ENCODE peak calls at places on chromosomes 2 and 18, in four cellular contexts. Q is WTC11, U is HepG2, X is K562. R is an unnamed sample.

GRCh38 chr2:75089471-75089870 is 109.8 kb downstream of the TACR1 start:
- DNase-seq in Q (no peak), U (no peak), X (no peak), R (no peak)

GRCh38 chr2:178282075-178282474 is 87.8 kb downstream of the OSBPL6 start:
- DNase-seq in Q (no peak), U (no peak), X (peak; percentile 45), R (peak; percentile 82)

GRCh38 chr2:39121523-39122063 is 742 bp upstream of the SOS1 start:
- DNase-seq in U (no peak), X (peak; percentile 51), Q (no peak), R (no peak)

GRCh38 chr2:156864230-156864629 is 393.3 kb upstream of the GALNT5 start:
- DNase-seq in X (no peak), Q (no peak), U (no peak), R (no peak)

GRCh38 chr2:37232131-37232933 is 874 bp downstream of the NDUFAF7 start:
- DNase-seq in U (peak; percentile 12), Q (peak; percentile 13), X (peak; percentile 18), R (peak; percentile 21)

GRCh38 chr2:165563468-165564225 is 94.1 kb downstream of the CSRNP3 start:
- DNase-seq in X (no peak), Q (no peak), U (peak; percentile 16), R (no peak)

GRCh38 chr2:383888-384287 is 96.0 kb upstream of the ALKAL2 start:
- DNase-seq in Q (no peak), U (no peak), X (no peak), R (no peak)

GRCh38 chr2:106065268-106065982 is 128.7 kb downstream of the UXS1 start:
- DNase-seq in X (no peak), Q (peak; percentile 33), U (no peak), R (no peak)

GRCh38 chr2:209121691-209122090 is 302.2 kb upstream of the MAP2 start:
- DNase-seq in U (no peak), Q (no peak), X (no peak), R (no peak)

GRCh38 chr2:168986544-168986943 is 44.6 kb downstream of the ABCB11 start:
- DNase-seq in Q (no peak), U (no peak), X (no peak), R (no peak)

GRCh38 chr2:152025678-152026287 is 73.1 kb downstream of the CACNB4 start:
- DNase-seq in U (peak; percentile 76), X (peak; percentile 90), Q (peak; percentile 86), R (peak; percentile 40)

GRCh38 chr2:222360146-222360545 is 61.3 kb upstream of the PAX3 start:
- DNase-seq in Q (no peak), U (no peak), X (no peak), R (no peak)

GRCh38 chr18:48050176-48050575 is 119.7 kb upstream of the SMAD2 start:
- DNase-seq in Q (no peak), X (no peak), U (no peak), R (no peak)

GRCh38 chr18:41809652-41810051 is 145.4 kb upstream of the PIK3C3 start:
- DNase-seq in U (no peak), X (no peak), Q (no peak), R (no peak)

GRCh38 chr18:904135-905090 is at the start of gene ADCYAP1:
- DNase-seq in U (no peak), Q (peak; percentile 68), X (peak; percentile 20), R (peak; percentile 26)

GRCh38 chr2:152585830-152586484 is 131.3 kb downstream of the PRPF40A start:
- DNase-seq in U (peak; percentile 18), X (peak; percentile 34), Q (no peak), R (peak; percentile 19)

GRCh38 chr18:63586431-63586830 is 712 bp upstream of the SERPINB13 start:
- DNase-seq in X (no peak), Q (no peak), U (no peak), R (no peak)

GRCh38 chr2:127121776-127122176 is 14.8 kb upstream of the BIN1 start:
- DNase-seq in U (no peak), Q (no peak), X (no peak), R (no peak)

DNA sequence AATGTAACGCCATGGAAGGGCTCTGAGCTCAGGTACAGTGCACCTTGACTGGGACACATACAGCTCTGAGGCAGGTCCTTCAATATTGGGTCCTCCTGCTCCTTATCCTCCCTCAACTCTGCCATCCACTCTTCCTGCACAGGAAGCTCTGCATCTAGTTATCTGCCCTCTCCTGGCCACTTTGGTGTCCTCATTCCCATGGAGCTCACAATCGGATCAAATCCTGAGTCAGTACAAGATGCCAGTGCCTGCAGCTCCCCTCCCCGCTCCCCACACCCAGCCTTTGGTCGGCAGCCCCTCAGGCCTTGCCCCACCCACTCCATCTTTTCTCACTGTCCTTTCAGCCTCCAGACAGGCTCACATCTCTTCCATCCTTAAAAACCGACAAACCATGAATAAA is 58.0 kb downstream of the LRRFIP1 start:
- DNase-seq in U (peak; percentile 66), Q (no peak), X (peak; percentile 31), R (no peak)
- TF ChIP-seq HMGXB4 in U (no peak), Q (no peak), X (no peak), R (no peak)

GRCh38 chr2:137969418-137969765 is 5.1 kb downstream of the HNMT start:
- DNase-seq in X (no peak), Q (no peak), U (no peak), R (peak; percentile 44)
- TF ChIP-seq HMGXB4 in X (no peak), Q (no peak), U (peak; percentile 0), R (no peak)

GRCh38 chr2:78979380-78980238 is 45.9 kb upstream of the REG3G start:
- DNase-seq in X (peak; percentile 57), U (peak; percentile 53), Q (peak; percentile 83), R (peak; percentile 42)
- TF ChIP-seq HMGXB4 in X (no peak), U (no peak), Q (no peak), R (no peak)

GRCh38 chr2:26054598-26055348 is 20.9 kb downstream of the RAB10 start:
- DNase-seq in Q (no peak), U (no peak), X (no peak), R (no peak)
- TF ChIP-seq HMGXB4 in Q (no peak), U (no peak), X (no peak), R (no peak)

GRCh38 chr2:15069149-15069548 is 436.6 kb downstream of the LRATD1 start:
- DNase-seq in X (no peak), Q (no peak), U (no peak), R (no peak)
- TF ChIP-seq HMGXB4 in X (no peak), Q (no peak), U (no peak), R (no peak)

GRCh38 chr18:74255022-74255658 is 36.6 kb downstream of the CYB5A start:
- DNase-seq in U (no peak), Q (no peak), X (no peak), R (no peak)
- TF ChIP-seq HMGXB4 in U (no peak), Q (no peak), X (no peak), R (no peak)

GRCh38 chr18:68263481-68263880 is 451.4 kb downstream of the TMX3 start:
- DNase-seq in Q (no peak), U (no peak), X (no peak), R (no peak)

GRCh38 chr18:68267583-68267982 is 447.3 kb downstream of the TMX3 start:
- DNase-seq in X (no peak), U (no peak), Q (no peak), R (no peak)

GRCh38 chr18:68262697-68263293 is 452.1 kb downstream of the TMX3 start:
- DNase-seq in X (no peak), Q (no peak), U (no peak), R (no peak)
- TF ChIP-seq HMGXB4 in X (no peak), Q (no peak), U (no peak), R (no peak)

GRCh38 chr2:60872510-60872928 is 8.9 kb upstream of the REL start:
- DNase-seq in U (no peak), Q (no peak), X (no peak), R (no peak)
- TF ChIP-seq HMGXB4 in U (no peak), Q (no peak), X (no peak), R (no peak)

DNA sequence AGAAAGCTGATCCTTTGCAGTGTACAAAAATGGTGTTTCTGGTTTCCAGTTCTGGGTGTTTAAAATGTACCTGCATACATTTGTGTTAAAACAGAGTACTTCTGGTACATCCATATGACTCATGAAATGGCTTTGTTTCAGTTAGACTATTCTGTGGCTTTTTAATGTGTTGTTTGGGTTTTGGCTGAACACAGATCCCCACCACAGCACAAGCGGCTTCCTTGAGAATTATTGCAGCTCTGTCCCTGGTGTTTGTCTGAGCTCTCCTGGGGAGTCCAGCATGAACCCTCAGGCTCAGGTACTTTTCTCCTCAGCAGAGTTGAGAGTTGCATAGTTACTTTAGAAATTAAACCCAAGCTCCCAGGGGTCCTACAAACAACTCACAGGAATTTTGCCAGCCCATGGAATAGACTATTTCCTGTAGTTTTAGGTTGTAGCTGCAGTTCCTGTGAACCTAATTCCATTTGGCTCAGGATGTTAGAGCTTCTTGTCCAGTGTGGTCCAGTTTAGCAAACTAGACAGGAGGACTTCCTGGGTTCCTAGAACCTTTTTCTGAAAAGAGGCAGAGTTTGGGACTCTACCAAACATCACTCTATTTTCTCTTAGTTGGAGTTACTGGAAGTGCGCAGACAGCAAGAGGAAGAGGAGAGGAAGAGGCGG is 64.8 kb upstream of the EML6 start:
- DNase-seq in X (no peak), U (no peak), Q (no peak), R (no peak)
- TF ChIP-seq HMGXB4 in X (no peak), U (no peak), Q (no peak), R (no peak)

GRCh38 chr2:111178296-111178695 is 57.6 kb downstream of the BCL2L11 start:
- DNase-seq in Q (no peak), U (no peak), X (no peak), R (no peak)
- TF ChIP-seq HMGXB4 in Q (no peak), U (no peak), X (no peak), R (no peak)

R was measured in A549.